ENCODE peak calls at places on chromosome 14, in four cellular contexts. One of them, this sample, is unnamed.

GRCh38 chr14:54002653-54003052 is 46.0 kb upstream of the BMP4 start:
- DNase-seq in IMR-90: peak; percentile 74
- DNase-seq in neuronal stem cell: no peak
- DNase-seq in mesendoderm: no peak
- DNase-seq in this sample: peak; percentile 69

GRCh38 chr14:104244221-104245011 is 106.0 kb downstream of the KIF26A start:
- DNase-seq in IMR-90: no peak
- DNase-seq in neuronal stem cell: no peak
- DNase-seq in mesendoderm: no peak
- DNase-seq in this sample: no peak

GRCh38 chr14:67517083-67517482 is 16.0 kb upstream of the PLEKHH1 start:
- DNase-seq in neuronal stem cell: no peak
- DNase-seq in IMR-90: no peak
- DNase-seq in mesendoderm: peak; percentile 51
- DNase-seq in this sample: no peak

GRCh38 chr14:66974397-66975025 is 214.7 kb upstream of the GARIN2 start:
- DNase-seq in neuronal stem cell: no peak
- DNase-seq in mesendoderm: no peak
- DNase-seq in IMR-90: peak; percentile 4
- DNase-seq in this sample: no peak

GRCh38 chr14:76672123-76672522 is 89.1 kb upstream of the VASH1 start:
- DNase-seq in neuronal stem cell: no peak
- DNase-seq in mesendoderm: no peak
- DNase-seq in IMR-90: no peak
- DNase-seq in this sample: no peak

GRCh38 chr14:81147140-81147897 is 73.4 kb downstream of the GTF2A1 start:
- DNase-seq in IMR-90: no peak
- DNase-seq in neuronal stem cell: no peak
- DNase-seq in mesendoderm: no peak
- DNase-seq in this sample: no peak

GRCh38 chr14:75612157-75612556 is 33.7 kb downstream of the FLVCR2 start:
- DNase-seq in neuronal stem cell: no peak
- DNase-seq in IMR-90: no peak
- DNase-seq in mesendoderm: no peak
- DNase-seq in this sample: peak; percentile 52

GRCh38 chr14:92651793-92652382 is 96.5 kb downstream of the LGMN start:
- DNase-seq in neuronal stem cell: no peak
- DNase-seq in mesendoderm: no peak
- DNase-seq in IMR-90: no peak
- DNase-seq in this sample: no peak

GRCh38 chr14:100084591-100084990 is 19.4 kb downstream of the EVL start:
- DNase-seq in mesendoderm: no peak
- DNase-seq in IMR-90: no peak
- DNase-seq in neuronal stem cell: no peak
- DNase-seq in this sample: no peak

DNA sequence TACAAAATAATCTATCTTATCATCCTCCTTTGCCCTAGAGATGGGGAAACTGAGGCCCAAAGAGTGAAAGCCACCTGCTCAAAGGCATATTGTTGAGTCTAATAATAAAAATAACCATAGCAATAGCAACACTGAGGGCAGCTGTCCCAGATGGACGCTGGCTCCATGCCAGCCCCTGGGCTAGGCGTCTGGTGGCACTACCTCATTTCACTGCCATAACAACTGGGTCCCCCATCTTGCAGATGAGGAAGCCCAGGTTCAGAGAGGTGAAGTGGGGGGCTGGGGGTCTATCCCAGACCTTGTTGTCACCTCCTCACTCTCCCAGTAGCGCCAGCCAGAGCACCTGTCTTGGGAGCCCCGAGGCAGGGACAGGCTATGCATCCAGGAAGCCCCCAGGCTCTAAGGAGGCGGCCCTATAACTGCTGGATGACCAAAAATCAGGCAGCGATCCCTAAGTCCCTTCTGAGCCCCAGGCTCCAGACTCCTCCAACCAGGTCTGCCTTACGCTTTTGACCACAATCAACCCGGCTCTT is 12.8 kb downstream of the BDKRB2 start:
- DNase-seq in IMR-90: no peak
- DNase-seq in mesendoderm: no peak
- DNase-seq in neuronal stem cell: no peak
- DNase-seq in this sample: no peak
- H3K79me1 ChIP-seq in IMR-90: peaks cover 97% of the 10 kb centered on the region
- H3K79me1 ChIP-seq in mesendoderm: no peaks in the 10 kb centered on the region
- H3K79me1 ChIP-seq in neuronal stem cell: no peaks in the 10 kb centered on the region
- H3K79me1 ChIP-seq in this sample: peaks cover 21% of the 10 kb centered on the region

GRCh38 chr14:60640859-60641721 is 8.2 kb downstream of the SIX1 start:
- DNase-seq in IMR-90: no peak
- DNase-seq in mesendoderm: no peak
- DNase-seq in neuronal stem cell: peak; percentile 9
- DNase-seq in this sample: no peak

GRCh38 chr14:60642790-60643397 is 6.4 kb downstream of the SIX1 start:
- DNase-seq in IMR-90: no peak
- DNase-seq in neuronal stem cell: peak; percentile 26
- DNase-seq in mesendoderm: no peak
- DNase-seq in this sample: no peak

GRCh38 chr14:60641722-60642269 is 7.5 kb downstream of the SIX1 start:
- DNase-seq in mesendoderm: no peak
- DNase-seq in neuronal stem cell: no peak
- DNase-seq in IMR-90: no peak
- DNase-seq in this sample: no peak

GRCh38 chr14:60643443-60644402 is 5.6 kb downstream of the SIX1 start:
- DNase-seq in IMR-90: peak; percentile 24
- DNase-seq in neuronal stem cell: peak; percentile 61
- DNase-seq in mesendoderm: peak; percentile 77
- DNase-seq in this sample: no peak

GRCh38 chr14:60642270-60642789 is 6.9 kb downstream of the SIX1 start:
- DNase-seq in IMR-90: no peak
- DNase-seq in mesendoderm: peak; percentile 70
- DNase-seq in neuronal stem cell: peak; percentile 59
- DNase-seq in this sample: no peak
- H2AK5ac ChIP-seq in IMR-90: no peak overlapping the region
- H2AK5ac ChIP-seq in mesendoderm: no peak overlapping the region
- H2AK5ac ChIP-seq in neuronal stem cell: no peak overlapping the region
- H2AK5ac ChIP-seq in this sample: no peak overlapping the region

GRCh38 chr14:105325303-105325702 is 10.8 kb downstream of the PACS2 start:
- DNase-seq in IMR-90: no peak
- DNase-seq in neuronal stem cell: no peak
- DNase-seq in mesendoderm: no peak
- DNase-seq in this sample: no peak
- H4K8ac ChIP-seq in IMR-90: no peak overlapping the region
- H4K8ac ChIP-seq in neuronal stem cell: no peak overlapping the region
- H4K8ac ChIP-seq in mesendoderm: no peak overlapping the region
- H4K8ac ChIP-seq in this sample: no peak overlapping the region

DNA sequence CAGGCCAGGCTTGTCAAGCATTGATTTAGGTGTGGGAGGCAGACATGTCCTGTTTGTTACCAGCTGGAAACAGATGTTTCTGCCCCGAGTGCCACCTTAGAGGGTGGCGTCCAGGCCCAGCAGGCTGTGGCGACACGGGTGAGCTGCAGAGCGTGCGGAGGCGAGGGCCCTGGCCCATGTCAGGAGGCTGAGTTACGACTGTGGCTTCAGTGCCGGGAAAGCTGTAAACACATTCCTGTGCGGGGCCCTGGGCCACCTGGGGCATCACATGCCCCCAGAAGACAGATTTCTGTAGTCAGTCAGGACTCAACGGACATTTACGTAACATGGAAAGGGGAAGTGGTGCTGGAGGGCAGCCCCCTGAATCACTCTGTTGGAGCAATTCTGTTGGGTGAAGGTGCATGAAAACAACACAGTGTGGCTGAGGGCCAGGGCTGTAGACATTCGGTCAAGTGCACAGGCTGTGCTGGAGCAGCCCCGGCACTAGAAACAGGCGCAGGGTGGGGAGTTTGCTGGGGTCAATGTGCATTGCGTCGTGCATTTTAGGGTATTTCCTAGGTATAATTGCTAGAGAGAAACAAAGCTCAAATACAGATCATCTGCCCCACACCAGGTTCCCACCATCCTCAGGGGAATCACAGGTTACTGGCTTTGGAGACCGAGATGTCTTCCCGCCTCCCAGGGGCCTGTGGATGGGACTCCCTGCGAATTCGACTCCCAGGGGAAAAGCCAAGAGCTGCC is 291.8 kb downstream of the TMEM121 start:
- DNase-seq in mesendoderm: no peak
- DNase-seq in IMR-90: no peak
- DNase-seq in neuronal stem cell: no peak
- DNase-seq in this sample: no peak
- H3K79me1 ChIP-seq in mesendoderm: no peaks in the 10 kb centered on the region
- H3K79me1 ChIP-seq in IMR-90: no peaks in the 10 kb centered on the region
- H3K79me1 ChIP-seq in neuronal stem cell: no peaks in the 10 kb centered on the region
- H3K79me1 ChIP-seq in this sample: no peaks in the 10 kb centered on the region

GRCh38 chr14:64659366-64659765 is 44.9 kb upstream of the PLEKHG3 start:
- DNase-seq in neuronal stem cell: no peak
- DNase-seq in mesendoderm: no peak
- DNase-seq in IMR-90: no peak
- DNase-seq in this sample: peak; percentile 55
- H2AK5ac ChIP-seq in neuronal stem cell: no peak overlapping the region
- H2AK5ac ChIP-seq in mesendoderm: no peak overlapping the region
- H2AK5ac ChIP-seq in IMR-90: no peak overlapping the region
- H2AK5ac ChIP-seq in this sample: no peak overlapping the region